ENCODE peak calls at places on chromosomes 2 and 18, in ten cellular contexts. K, I, A, Z, U, N, P, J, Y and D are unnamed samples.

GRCh38 chr2:71614976-71615768 is 161.8 kb downstream of the DYSF start:
- DNase-seq in Y (peak; percentile 68), U (no peak), N (no peak), J (peak; percentile 89), P (no peak), K (no peak), I (peak; percentile 95), A (peak; percentile 38), Z (no peak), D (no peak)

GRCh38 chr2:50746526-50746925 is 285.4 kb downstream of the NRXN1 start:
- DNase-seq in P (peak; percentile 11), Y (peak; percentile 50), N (no peak), U (peak; percentile 43), Z (no peak), A (no peak), K (no peak), J (no peak), I (no peak), D (peak; percentile 56)

GRCh38 chr2:231359948-231360347 is 35.6 kb upstream of the B3GNT7 start:
- DNase-seq in P (no peak), Y (no peak), N (no peak), A (no peak), K (no peak), I (no peak), J (peak; percentile 58), Z (no peak), U (no peak), D (no peak)

GRCh38 chr2:136128905-136129304 is 11.0 kb upstream of the CXCR4 start:
- DNase-seq in N (no peak), U (no peak), Z (no peak), P (no peak), K (no peak), A (no peak), J (no peak), I (no peak), Y (no peak), D (no peak)

GRCh38 chr2:8482432-8482831 is 199.4 kb upstream of the ID2 start:
- DNase-seq in U (no peak), N (no peak), Z (no peak), P (no peak), J (no peak), A (no peak), K (no peak), Y (no peak), I (no peak), D (no peak)

GRCh38 chr2:85741811-85742507 is 11.8 kb upstream of the ATOH8 start:
- DNase-seq in Y (peak; percentile 94), K (no peak), A (no peak), I (peak; percentile 74), P (no peak), J (peak; percentile 93), N (peak; percentile 71), Z (peak; percentile 59), U (peak; percentile 70), D (no peak)

GRCh38 chr2:14257801-14258507 is 374.6 kb upstream of the LRATD1 start:
- DNase-seq in Y (peak; percentile 18), U (no peak), I (no peak), K (no peak), J (no peak), N (no peak), A (no peak), P (no peak), Z (no peak), D (no peak)

GRCh38 chr18:75204978-75205759 is 3.8 kb downstream of the PTGR3 start:
- DNase-seq in J (no peak), Z (no peak), A (no peak), Y (no peak), I (no peak), N (no peak), U (no peak), P (no peak), K (no peak), D (no peak)

GRCh38 chr18:49030692-49031443 is 80.1 kb upstream of the SMAD7 start:
- DNase-seq in Z (no peak), J (no peak), A (peak; percentile 25), I (no peak), U (no peak), P (no peak), K (peak; percentile 27), Y (no peak), N (no peak), D (no peak)

GRCh38 chr2:195124391-195125079 is 532.5 kb upstream of the SLC39A10 start:
- DNase-seq in A (no peak), Y (no peak), P (no peak), Z (no peak), J (peak; percentile 66), K (no peak), N (no peak), U (no peak), I (peak; percentile 11), D (no peak)

GRCh38 chr2:126399001-126399400 is 257.0 kb upstream of the GYPC start:
- DNase-seq in A (no peak), P (peak; percentile 36), K (peak; percentile 43), J (no peak), Y (no peak), N (no peak), Z (no peak), U (peak; percentile 2), I (no peak), D (no peak)